ENCODE peak calls at places on chromosome 20, in four cellular contexts. C, E, A and Q are unnamed samples.

GRCh38 chr20:22585786-22586493 is 1.6 kb upstream of the FOXA2 start:
- DNase-seq in C (no peak), E (no peak), A (no peak), Q (no peak)

GRCh38 chr20:36777576-36777975 is 4.0 kb upstream of the DSN1 start:
- DNase-seq in C (no peak), E (no peak), A (no peak), Q (no peak)

GRCh38 chr20:428658-429200 is 20.6 kb downstream of the RBCK1 start:
- DNase-seq in C (no peak), E (no peak), A (no peak), Q (no peak)

GRCh38 chr20:62543470-62544302 is 67.9 kb upstream of the GATA5 start:
- DNase-seq in C (no peak), E (no peak), A (no peak), Q (no peak)

GRCh38 chr20:63345328-63346100 is 15.6 kb downstream of the CHRNA4 start:
- DNase-seq in C (no peak), E (no peak), A (no peak), Q (peak; percentile 29)

GRCh38 chr20:52439385-52439784 is 247.8 kb upstream of the ZFP64 start:
- DNase-seq in C (no peak), E (no peak), A (no peak), Q (no peak)

GRCh38 chr20:47680804-47681529 is 104.3 kb downstream of the SULF2 start:
- DNase-seq in C (no peak), E (no peak), A (no peak), Q (no peak)

GRCh38 chr20:50295762-50296449 is 105.3 kb downstream of the CEBPB start:
- DNase-seq in C (no peak), E (no peak), A (no peak), Q (no peak)

GRCh38 chr20:20224806-20225205 is 143.1 kb upstream of the INSM1 start:
- DNase-seq in C (no peak), E (no peak), A (no peak), Q (no peak)

GRCh38 chr20:63792866-63793265 is 38.2 kb downstream of the ZBTB46 start:
- DNase-seq in C (no peak), E (no peak), A (no peak), Q (no peak)

GRCh38 chr20:31823360-31824124 is 4.4 kb downstream of the MYLK2 start:
- DNase-seq in C (no peak), E (peak; percentile 41), A (no peak), Q (no peak)

GRCh38 chr20:14860410-14860814 is 523.0 kb upstream of the FLRT3 start:
- DNase-seq in C (no peak), E (no peak), A (no peak), Q (no peak)

GRCh38 chr20:54061106-54061881 is 9.1 kb downstream of the BCAS1 start:
- DNase-seq in C (no peak), E (no peak), A (no peak), Q (no peak)

GRCh38 chr20:60039526-60039925 is 81.3 kb downstream of the CDH26 start:
- DNase-seq in C (no peak), E (no peak), A (no peak), Q (no peak)

GRCh38 chr20:32519367-32519730 is 65.8 kb downstream of the NOL4L start:
- DNase-seq in C (no peak), E (no peak), A (no peak), Q (no peak)

GRCh38 chr20:62088258-62089127 is 22.8 kb upstream of the TAF4 start:
- DNase-seq in C (peak; percentile 86), E (peak; percentile 45), A (no peak), Q (peak; percentile 77)

GRCh38 chr20:3818155-3819151 is 1.9 kb upstream of the AP5S1 start:
- DNase-seq in C (peak; percentile 71), E (peak; percentile 69), A (no peak), Q (peak; percentile 93)

GRCh38 chr20:12882832-12883506 is 125.8 kb upstream of the SPTLC3 start:
- DNase-seq in C (no peak), E (no peak), A (no peak), Q (peak; percentile 5)

GRCh38 chr20:54345301-54345724 is 130.1 kb upstream of the DOK5 start:
- DNase-seq in C (peak; percentile 7), E (peak; percentile 81), A (peak; percentile 33), Q (peak; percentile 94)

GRCh38 chr20:25247666-25248500 is at the start of gene PYGB:
- DNase-seq in C (peak; percentile 41), E (peak; percentile 88), A (peak; percentile 41), Q (peak; percentile 91)

GRCh38 chr20:54726687-54727086 is 251.3 kb downstream of the DOK5 start:
- DNase-seq in C (no peak), E (no peak), A (no peak), Q (peak; percentile 1)

GRCh38 chr20:22862645-22863230 is 172.4 kb upstream of the SSTR4 start:
- DNase-seq in C (no peak), E (peak; percentile 34), A (no peak), Q (no peak)

GRCh38 chr20:51116765-51117686 is 94.1 kb upstream of the KCNG1 start:
- DNase-seq in C (no peak), E (no peak), A (no peak), Q (no peak)

GRCh38 chr20:63026582-63027424 is 20.0 kb upstream of the BHLHE23 start:
- DNase-seq in C (no peak), E (no peak), A (no peak), Q (no peak)

GRCh38 chr20:23629017-23629541 is 8.7 kb downstream of the CST3 start:
- DNase-seq in C (peak; percentile 74), E (peak; percentile 86), A (no peak), Q (no peak)

GRCh38 chr20:11132819-11133341 is 459.1 kb upstream of the JAG1 start:
- DNase-seq in C (no peak), E (no peak), A (no peak), Q (no peak)

GRCh38 chr20:25277941-25278521 is 30.1 kb downstream of the PYGB start:
- DNase-seq in C (no peak), E (no peak), A (no peak), Q (no peak)

GRCh38 chr20:63187338-63188158 is 28.4 kb downstream of the YTHDF1 start:
- DNase-seq in C (no peak), E (no peak), A (no peak), Q (no peak)

GRCh38 chr20:48761023-48761785 is 66.6 kb downstream of the PREX1 start:
- DNase-seq in C (no peak), E (no peak), A (no peak), Q (no peak)

GRCh38 chr20:63782051-63782471 is 42.5 kb downstream of the SLC2A4RG start:
- DNase-seq in C (peak; percentile 63), E (no peak), A (peak; percentile 34), Q (no peak)

GRCh38 chr20:33675127-33675954 is 1.1 kb upstream of the NECAB3 start:
- DNase-seq in C (no peak), E (no peak), A (no peak), Q (no peak)

GRCh38 chr20:12687476-12687875 is 321.3 kb upstream of the SPTLC3 start:
- DNase-seq in C (no peak), E (no peak), A (no peak), Q (no peak)

GRCh38 chr20:14902432-14903089 is 565.1 kb upstream of the FLRT3 start:
- DNase-seq in C (no peak), E (no peak), A (peak; percentile 87), Q (no peak)

GRCh38 chr20:21099653-21100589 is 6.2 kb downstream of the LINC00237 start:
- DNase-seq in C (no peak), E (no peak), A (no peak), Q (peak; percentile 1)

GRCh38 chr20:2745936-2746635 is 53.5 kb downstream of the EBF4 start:
- DNase-seq in C (no peak), E (no peak), A (no peak), Q (no peak)

GRCh38 chr20:63785646-63786255 is 45.3 kb downstream of the ZBTB46 start:
- DNase-seq in C (no peak), E (no peak), A (no peak), Q (no peak)

GRCh38 chr20:10625641-10626040 is 48.2 kb downstream of the JAG1 start:
- DNase-seq in C (no peak), E (no peak), A (no peak), Q (peak; percentile 46)

GRCh38 chr20:12318043-12318442 is 400.4 kb downstream of the BTBD3 start:
- DNase-seq in C (no peak), E (no peak), A (no peak), Q (no peak)

GRCh38 chr20:22808628-22809027 is 224.3 kb upstream of the FOXA2 start:
- DNase-seq in C (no peak), E (no peak), A (no peak), Q (no peak)

GRCh38 chr20:58986968-58987517 is 6.0 kb downstream of the NELFCD start:
- DNase-seq in C (no peak), E (no peak), A (no peak), Q (no peak)
- H3K36me3 ChIP-seq in C (peaks cover 47% of the 10 kb centered on the region), E (peaks cover 38% of the 10 kb centered on the region), A (peaks cover 26% of the 10 kb centered on the region), Q (peaks cover 57% of the 10 kb centered on the region)

DNA sequence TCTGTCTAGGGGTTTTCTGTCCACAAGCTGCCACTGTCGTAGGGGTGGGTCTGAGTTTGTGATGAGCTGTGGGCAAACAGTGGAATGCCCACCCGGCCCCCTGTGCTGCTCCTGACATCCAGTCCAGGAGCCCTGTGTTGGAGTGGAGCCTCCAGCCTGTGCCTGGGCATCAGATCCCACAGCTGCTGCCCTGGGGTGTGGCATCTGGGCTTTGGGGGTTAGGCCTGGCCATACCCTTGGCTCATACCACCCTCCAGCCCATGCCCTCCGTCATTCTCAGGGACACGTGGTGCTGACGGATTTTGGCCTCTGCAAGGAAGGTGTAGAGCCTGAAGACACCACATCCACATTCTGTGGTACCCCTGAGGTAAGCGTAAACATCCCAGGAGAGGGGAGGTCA is 12.9 kb downstream of the SGK2 start:
- DNase-seq in C (no peak), E (no peak), A (no peak), Q (no peak)
- H3K9ac ChIP-seq in C (no peak overlapping the region), E (no peak overlapping the region), A (no peak overlapping the region), Q (no peak overlapping the region)

GRCh38 chr20:58228484-58229197 is at the start of gene ANKRD60:
- DNase-seq in C (no peak), E (peak; percentile 36), A (no peak), Q (peak; percentile 54)

GRCh38 chr20:58231678-58232077 is 3.2 kb upstream of the ANKRD60 start:
- DNase-seq in C (no peak), E (no peak), A (no peak), Q (peak; percentile 64)

GRCh38 chr20:58228103-58228483 is 360 bp downstream of the ANKRD60 start:
- DNase-seq in C (no peak), E (no peak), A (no peak), Q (peak; percentile 15)

GRCh38 chr20:58227391-58228102 is 906 bp downstream of the ANKRD60 start:
- DNase-seq in C (no peak), E (no peak), A (no peak), Q (no peak)

GRCh38 chr20:58229198-58229802 is 847 bp upstream of the ANKRD60 start:
- DNase-seq in C (no peak), E (no peak), A (no peak), Q (no peak)
- H3K4me3 ChIP-seq in C (no peak overlapping the region), E (peak overlapping the region; percentile 32), A (no peak overlapping the region), Q (peak overlapping the region; percentile 51)

GRCh38 chr20:18165553-18165952 is 27.9 kb downstream of the KAT14 start:
- DNase-seq in C (no peak), E (no peak), A (no peak), Q (no peak)
- H3K36me3 ChIP-seq in C (peaks cover 8% of the 10 kb centered on the region), E (peaks cover 12% of the 10 kb centered on the region), A (peaks cover 7% of the 10 kb centered on the region), Q (peaks cover 48% of the 10 kb centered on the region)